ENCODE peak calls at places on chromosomes 12 and 14, in four cellular contexts. K is astrocyte of the cerebellum, E is heart left ventricle, V is SK-N-SH. P is an unnamed sample.

GRCh38 chr12:84243686-84244085 is 668.9 kb downstream of the SLC6A15 start:
- DNase-seq in E (no peak), V (no peak), K (no peak), P (no peak)

GRCh38 chr14:61774861-61775260 is 12.6 kb downstream of the SNAPC1 start:
- DNase-seq in E (no peak), K (no peak), V (no peak), P (no peak)

GRCh38 chr12:47178014-47178413 is 98.3 kb upstream of the AMIGO2 start:
- DNase-seq in E (no peak), K (no peak), V (no peak), P (no peak)

GRCh38 chr12:16359512-16360491 is 12.4 kb downstream of the MGST1 start:
- DNase-seq in E (peak), K (no peak), V (peak), P (no peak)

GRCh38 chr14:50601405-50601804 is 41.5 kb downstream of the ATL1 start:
- DNase-seq in V (no peak), K (no peak), E (no peak), P (no peak)

GRCh38 chr14:64671591-64671990 is 32.6 kb upstream of the PLEKHG3 start:
- DNase-seq in K (peak), V (peak), E (no peak), P (no peak)

GRCh38 chr14:65599375-65599774 is 186.8 kb downstream of the FUT8 start:
- DNase-seq in V (no peak), E (no peak), K (no peak), P (no peak)

GRCh38 chr14:36582011-36582873 is at the start of gene NKX2-8:
- DNase-seq in V (peak), K (no peak), E (no peak), P (no peak)

GRCh38 chr12:75631809-75632208 is 120.4 kb upstream of the KRR1 start:
- DNase-seq in V (no peak), E (no peak), K (no peak), P (no peak)

GRCh38 chr12:68449196-68449595 is 117.0 kb upstream of the MDM1 start:
- DNase-seq in V (no peak), K (no peak), E (no peak), P (no peak)

GRCh38 chr12:68451261-68452091 is 119.3 kb upstream of the MDM1 start:
- DNase-seq in E (peak), V (no peak), K (peak), P (peak)

GRCh38 chr12:68453278-68453677 is 121.1 kb upstream of the MDM1 start:
- DNase-seq in V (no peak), K (no peak), E (no peak), P (no peak)

GRCh38 chr12:68453876-68454275 is 121.7 kb upstream of the MDM1 start:
- DNase-seq in V (no peak), K (no peak), E (no peak), P (no peak)

GRCh38 chr12:68450947-68451260 is 118.7 kb upstream of the MDM1 start:
- DNase-seq in E (no peak), V (no peak), K (no peak), P (no peak)
- H3K4me3 ChIP-seq in E (peak), V (no peak), K (no peak), P (no peak)

GRCh38 chr14:75069811-75070145 is 337 bp downstream of the ZC2HC1C start:
- DNase-seq in K (no peak), V (no peak), E (no peak), P (no peak)
- H3K4me3 ChIP-seq in K (peak), V (peak), E (peak), P (peak)

GRCh38 chr12:118287728-118288127 is 85.0 kb downstream of the TAOK3 start:
- DNase-seq in V (no peak), K (no peak), E (no peak), P (no peak)
- H3K4me3 ChIP-seq in V (no peak), K (no peak), E (no peak), P (no peak)

GRCh38 chr14:100692859-100693558 is 33.7 kb upstream of the DLK1 start:
- DNase-seq in E (no peak), V (no peak), K (peak), P (peak)

GRCh38 chr14:100693877-100694578 is 32.7 kb upstream of the DLK1 start:
- DNase-seq in V (no peak), E (no peak), K (no peak), P (no peak)

GRCh38 chr14:100690672-100691071 is 36.0 kb upstream of the DLK1 start:
- DNase-seq in E (no peak), K (no peak), V (no peak), P (no peak)

GRCh38 chr14:100691395-100692025 is 35.2 kb upstream of the DLK1 start:
- DNase-seq in E (no peak), K (no peak), V (peak), P (no peak)

GRCh38 chr14:100692256-100692655 is 34.4 kb upstream of the DLK1 start:
- DNase-seq in E (no peak), V (no peak), K (no peak), P (no peak)
- H3K4me3 ChIP-seq in E (no peak), V (no peak), K (no peak), P (no peak)

GRCh38 chr14:68788275-68789001 is 4.4 kb downstream of the ZFP36L1 start:
- DNase-seq in K (no peak), V (no peak), E (no peak), P (no peak)
- H3K4me3 ChIP-seq in K (peak), V (peak), E (peak), P (peak)

GRCh38 chr14:99237288-99237687 is 34.7 kb downstream of the BCL11B start:
- DNase-seq in E (no peak), V (no peak), K (no peak), P (no peak)
- H3K4me3 ChIP-seq in E (no peak), V (no peak), K (no peak), P (no peak)

GRCh38 chr12:1918081-1918874 is at the start of gene CACNA2D4:
- DNase-seq in V (peak), E (peak), K (no peak), P (no peak)
- H3K4me3 ChIP-seq in V (no peak), E (peak), K (no peak), P (no peak)

DNA sequence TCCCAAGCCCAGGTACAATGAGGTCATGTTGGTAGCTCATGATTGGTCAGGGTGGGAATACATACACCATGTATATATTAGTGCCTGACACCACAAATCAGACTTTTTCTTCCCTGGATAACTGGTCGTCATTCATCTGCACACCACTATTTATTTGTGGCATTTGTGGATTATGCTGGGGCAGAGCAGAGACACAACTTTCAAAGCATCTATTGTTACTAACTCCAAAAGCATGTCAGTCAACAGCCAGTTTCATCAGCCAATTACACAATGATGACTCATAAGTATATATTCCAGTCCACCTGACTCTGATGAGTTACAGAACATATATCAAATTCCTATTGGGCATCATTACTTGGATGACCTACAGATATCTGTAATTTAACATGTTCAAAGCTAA is 181.7 kb downstream of the ADAMTS20 start:
- DNase-seq in E (no peak), K (no peak), V (no peak), P (peak)
- H3K4me3 ChIP-seq in E (no peak), K (no peak), V (no peak), P (no peak)

GRCh38 chr14:24338843-24339242 is 948 bp downstream of the RIPK3 start:
- DNase-seq in V (no peak), K (no peak), E (no peak), P (no peak)
- H3K4me3 ChIP-seq in V (no peak), K (no peak), E (peak), P (no peak)